ENCODE peak calls at places on chromosomes 6 and 20, in ten cellular contexts. L, B, Y, W, Z, D, E, M, S and H are unnamed samples.

GRCh38 chr20:37346526-37347346 is 796 bp downstream of the SRC start:
- DNase-seq in L (no peak), B (no peak), Y (no peak), W (no peak), Z (no peak), D (no peak), E (no peak), M (no peak), S (no peak), H (no peak)

GRCh38 chr6:28207244-28208179 is 17.6 kb upstream of the ZSCAN9 start:
- DNase-seq in L (no peak), B (peak), Y (peak), W (peak), Z (no peak), D (no peak), E (no peak), M (no peak), S (peak), H (peak)

GRCh38 chr6:11770546-11771466 is 7.8 kb downstream of the ADTRP start:
- DNase-seq in L (no peak), B (peak), Y (peak), W (peak), Z (peak), D (peak), E (peak), M (peak), S (peak), H (peak)

GRCh38 chr6:69422474-69422873 is 374.3 kb downstream of the LMBRD1 start:
- DNase-seq in L (no peak), B (no peak), Y (no peak), W (no peak), Z (no peak), D (peak), E (no peak), M (no peak), S (no peak), H (no peak)

GRCh38 chr6:22877946-22878705 is 308.8 kb downstream of the HDGFL1 start:
- DNase-seq in L (no peak), B (peak), Y (no peak), W (peak), Z (peak), D (no peak), E (no peak), M (peak), S (peak), H (no peak)

GRCh38 chr6:144757730-144758129 is 472.6 kb downstream of the UTRN start:
- DNase-seq in L (no peak), B (no peak), Y (peak), W (no peak), Z (no peak), D (no peak), E (no peak), M (no peak), S (no peak), H (no peak)

GRCh38 chr6:112780498-112781096 is 433.5 kb downstream of the RFPL4B start:
- DNase-seq in L (peak), B (peak), Y (peak), W (peak), Z (no peak), D (peak), E (peak), M (peak), S (peak), H (peak)

GRCh38 chr6:56582246-56582645 is 60.4 kb downstream of the DST start:
- DNase-seq in L (no peak), B (no peak), Y (no peak), W (no peak), Z (no peak), D (no peak), E (no peak), M (no peak), S (no peak), H (no peak)

GRCh38 chr20:49901588-49901987 is 13.7 kb downstream of the SPATA2 start:
- DNase-seq in L (no peak), B (no peak), Y (no peak), W (no peak), Z (no peak), D (no peak), E (no peak), M (no peak), S (no peak), H (no peak)

GRCh38 chr6:35058041-35058675 is 83.0 kb downstream of the TCP11 start:
- DNase-seq in L (no peak), B (no peak), Y (no peak), W (peak), Z (no peak), D (peak), E (no peak), M (no peak), S (no peak), H (no peak)

GRCh38 chr6:13357551-13358075 is 29.3 kb upstream of the TBC1D7 start:
- DNase-seq in L (no peak), B (peak), Y (no peak), W (peak), Z (no peak), D (no peak), E (peak), M (no peak), S (peak), H (no peak)

GRCh38 chr6:1574083-1574761 is 35.5 kb upstream of the FOXC1 start:
- DNase-seq in L (no peak), B (peak), Y (no peak), W (no peak), Z (no peak), D (no peak), E (no peak), M (no peak), S (no peak), H (no peak)

GRCh38 chr6:16301511-16301910 is 63.1 kb downstream of the GMPR start:
- DNase-seq in L (no peak), B (no peak), Y (no peak), W (no peak), Z (no peak), D (no peak), E (no peak), M (no peak), S (no peak), H (peak)

GRCh38 chr6:36334832-36335459 is 1.7 kb downstream of the BNIP5 start:
- DNase-seq in L (no peak), B (no peak), Y (peak), W (no peak), Z (no peak), D (no peak), E (no peak), M (no peak), S (no peak), H (no peak)

GRCh38 chr6:154384196-154384595 is 27.6 kb upstream of the IPCEF1 start:
- DNase-seq in L (no peak), B (no peak), Y (no peak), W (no peak), Z (no peak), D (no peak), E (no peak), M (no peak), S (no peak), H (no peak)

GRCh38 chr6:161021543-161021942 is 30.0 kb downstream of the MAP3K4 start:
- DNase-seq in L (no peak), B (no peak), Y (no peak), W (no peak), Z (no peak), D (no peak), E (no peak), M (no peak), S (no peak), H (no peak)

GRCh38 chr6:50722829-50723562 is 9.7 kb downstream of the TFAP2D start:
- DNase-seq in L (no peak), B (no peak), Y (no peak), W (no peak), Z (no peak), D (no peak), E (no peak), M (no peak), S (no peak), H (no peak)

DNA sequence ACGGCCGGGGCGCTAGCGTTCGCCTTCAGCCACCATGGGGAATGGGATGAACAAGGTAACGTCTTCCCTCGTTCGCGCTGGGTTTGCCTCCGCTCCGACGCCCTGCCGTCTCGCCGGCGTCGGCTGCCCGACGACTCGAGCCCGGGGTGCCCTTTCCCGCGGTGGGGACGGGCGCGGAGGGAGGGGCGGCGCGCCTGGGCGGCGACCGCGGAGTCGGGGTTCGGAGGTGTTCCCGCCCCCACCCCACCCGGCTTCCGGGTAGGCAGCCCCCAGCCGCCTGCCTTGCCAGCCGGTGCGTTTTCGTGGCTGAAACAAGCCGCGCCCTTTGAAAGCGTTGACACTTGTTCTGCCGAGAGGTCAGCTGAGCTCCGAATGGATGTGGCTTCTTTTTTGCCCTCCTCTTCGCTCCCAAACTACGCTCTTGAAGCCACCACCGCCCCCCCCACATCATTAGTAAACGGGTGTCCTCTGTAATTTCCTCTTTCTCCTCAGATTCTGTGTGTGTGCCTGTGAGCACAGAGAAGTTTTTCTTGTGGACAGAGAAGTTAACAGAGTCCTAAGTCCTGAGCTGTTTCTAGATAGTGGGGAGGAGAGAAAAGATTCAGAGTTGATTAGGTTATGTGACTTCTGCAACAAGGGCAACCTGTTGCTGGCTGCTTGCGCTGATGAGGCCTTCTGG is 358 bp downstream of the DUSP22 start:
- DNase-seq in L (no peak), B (peak), Y (peak), W (peak), Z (no peak), D (peak), E (no peak), M (no peak), S (peak), H (peak)
- TF ChIP-seq CTCF in L (peak), B (no peak), Y (no peak), W (no peak), Z (no peak), D (peak), E (no peak), M (no peak), S (no peak), H (no peak)

GRCh38 chr6:130298258-130298657 is 67.6 kb upstream of the TMEM200A start:
- DNase-seq in L (no peak), B (no peak), Y (no peak), W (no peak), Z (no peak), D (no peak), E (no peak), M (no peak), S (no peak), H (no peak)

GRCh38 chr6:130288065-130288464 is 65.3 kb upstream of the SAMD3 start:
- DNase-seq in L (no peak), B (peak), Y (no peak), W (peak), Z (no peak), D (no peak), E (no peak), M (no peak), S (peak), H (no peak)

GRCh38 chr6:130296854-130297253 is 69.0 kb upstream of the TMEM200A start:
- DNase-seq in L (no peak), B (peak), Y (no peak), W (no peak), Z (no peak), D (no peak), E (no peak), M (no peak), S (no peak), H (no peak)

DNA sequence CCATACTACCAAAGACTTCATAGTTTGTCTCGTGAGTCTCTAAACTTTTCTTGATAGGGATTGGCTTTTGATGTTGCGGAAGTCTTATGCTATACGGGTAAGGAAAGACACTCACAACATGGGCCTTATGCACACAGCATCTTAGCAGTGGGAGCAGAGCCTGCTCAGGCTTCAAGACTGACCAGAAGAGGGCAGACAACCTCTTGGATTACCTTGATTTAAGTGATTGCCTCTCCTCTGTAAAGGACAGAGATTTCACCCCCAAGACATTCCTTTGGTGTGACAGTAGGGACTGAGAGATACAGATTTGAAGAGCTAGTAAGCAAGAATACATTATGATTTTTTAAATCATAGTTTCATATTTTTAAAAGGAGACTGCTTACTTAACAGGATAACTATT is 71.0 kb upstream of the SAMD3 start:
- DNase-seq in L (peak), B (peak), Y (peak), W (peak), Z (no peak), D (peak), E (no peak), M (peak), S (peak), H (peak)
- TF ChIP-seq CTCF in L (peak), B (peak), Y (peak), W (peak), Z (peak), D (peak), E (peak), M (peak), S (peak), H (peak)

GRCh38 chr20:44720617-44720993 is 5.4 kb downstream of the CCN5 start:
- DNase-seq in L (peak), B (peak), Y (no peak), W (peak), Z (peak), D (no peak), E (no peak), M (no peak), S (peak), H (no peak)

GRCh38 chr20:44719841-44720240 is 4.7 kb downstream of the CCN5 start:
- DNase-seq in L (no peak), B (no peak), Y (no peak), W (no peak), Z (no peak), D (no peak), E (no peak), M (no peak), S (no peak), H (no peak)

GRCh38 chr20:44715495-44716308 is 533 bp downstream of the CCN5 start:
- DNase-seq in L (no peak), B (no peak), Y (no peak), W (no peak), Z (no peak), D (no peak), E (no peak), M (no peak), S (no peak), H (no peak)

GRCh38 chr20:44716309-44717106 is 1.3 kb downstream of the CCN5 start:
- DNase-seq in L (no peak), B (peak), Y (no peak), W (no peak), Z (no peak), D (no peak), E (no peak), M (no peak), S (no peak), H (no peak)

GRCh38 chr20:44717986-44718385 is 2.8 kb downstream of the CCN5 start:
- DNase-seq in L (no peak), B (no peak), Y (no peak), W (no peak), Z (no peak), D (peak), E (no peak), M (no peak), S (no peak), H (no peak)
- TF ChIP-seq CTCF in L (no peak), B (peak), Y (no peak), W (peak), Z (peak), D (peak), E (peak), M (peak), S (peak), H (no peak)

DNA sequence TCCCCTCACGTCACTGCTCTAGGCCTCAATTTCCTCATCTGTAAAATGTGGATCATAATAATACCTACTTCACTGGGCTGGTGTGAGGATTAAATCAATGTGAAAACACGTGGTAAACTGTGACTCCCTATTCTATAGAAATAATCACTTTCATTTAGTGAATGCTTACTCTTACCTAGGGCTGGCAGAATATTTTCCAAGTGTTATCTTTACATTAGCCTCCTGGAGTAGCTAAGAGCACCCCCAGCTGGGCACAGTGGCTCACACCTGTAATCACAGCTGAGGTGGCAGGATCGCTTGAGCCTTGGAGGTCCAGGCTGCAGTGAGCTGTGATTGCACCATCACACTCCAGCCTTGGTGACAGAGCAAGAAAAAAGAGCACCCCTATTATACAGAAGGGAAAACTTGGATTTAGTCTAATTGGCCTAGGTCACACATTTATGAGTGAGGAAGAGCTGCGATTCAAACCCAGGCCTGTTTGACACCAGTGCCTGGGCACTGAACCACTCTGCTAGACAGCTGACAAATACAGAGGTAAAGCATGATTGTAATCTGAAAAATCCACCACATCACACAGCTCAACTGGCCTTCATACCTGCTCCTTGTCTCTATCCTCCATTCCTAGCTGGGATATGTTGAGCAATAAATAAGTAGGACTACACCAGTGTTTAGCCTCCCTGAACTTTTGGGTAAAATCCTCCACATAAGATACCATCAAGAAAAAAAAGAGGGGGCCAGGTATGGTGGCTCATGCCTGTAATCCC is 1.4 kb upstream of the SNTA1 start:
- DNase-seq in L (no peak), B (peak), Y (peak), W (no peak), Z (no peak), D (peak), E (no peak), M (no peak), S (peak), H (no peak)
- TF ChIP-seq CTCF in L (no peak), B (no peak), Y (no peak), W (peak), Z (no peak), D (peak), E (peak), M (peak), S (peak), H (peak)

DNA sequence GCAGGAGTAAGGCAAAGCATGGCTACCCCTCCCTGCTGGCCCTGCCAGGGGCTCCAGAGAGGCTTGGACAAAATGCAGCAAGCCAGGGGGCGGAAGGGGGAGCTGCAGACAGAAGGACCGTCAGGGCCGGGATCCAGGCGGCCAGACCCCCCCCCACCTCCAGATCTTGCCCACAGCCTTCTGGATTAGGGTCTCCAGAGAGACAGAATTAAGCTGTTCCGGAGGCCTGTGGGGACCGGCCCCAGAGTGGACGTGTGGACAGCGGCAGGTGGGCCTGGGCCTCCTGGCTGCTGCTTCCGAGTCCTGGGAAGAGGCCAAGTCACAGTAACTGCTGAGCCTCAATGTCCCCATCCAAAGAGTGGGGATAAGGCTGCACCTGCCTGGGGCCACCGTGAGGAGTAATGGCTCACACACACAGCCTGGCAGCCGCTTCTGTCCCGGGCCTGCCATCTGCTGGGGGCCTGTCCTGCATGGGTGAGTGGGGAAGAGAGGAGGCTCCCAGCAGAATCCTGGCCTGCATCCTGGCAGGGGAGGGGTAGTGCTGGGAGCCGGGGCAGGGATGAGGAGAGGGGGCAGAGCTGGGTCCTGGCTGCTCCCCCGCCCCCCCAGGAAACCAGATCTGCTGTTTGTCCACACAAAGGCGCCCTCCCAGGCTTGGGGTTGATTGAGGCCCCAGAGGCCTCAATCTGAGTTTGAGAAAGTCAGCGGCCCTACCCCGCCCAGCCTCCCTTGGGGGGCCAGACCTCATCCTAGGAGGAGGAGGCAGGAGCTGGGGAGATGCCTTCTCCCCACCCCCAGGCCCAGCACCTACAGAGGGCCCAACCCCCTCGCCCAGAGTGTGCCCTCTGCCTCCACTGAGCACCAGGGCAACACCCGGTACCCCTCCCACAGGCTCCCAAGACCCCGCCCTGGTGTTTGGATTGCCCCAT is 3.9 kb downstream of the LAMA5 start:
- DNase-seq in L (no peak), B (peak), Y (no peak), W (no peak), Z (no peak), D (peak), E (no peak), M (no peak), S (no peak), H (no peak)
- TF ChIP-seq CTCF in L (no peak), B (no peak), Y (no peak), W (no peak), Z (no peak), D (peak), E (peak), M (no peak), S (no peak), H (peak)

DNA sequence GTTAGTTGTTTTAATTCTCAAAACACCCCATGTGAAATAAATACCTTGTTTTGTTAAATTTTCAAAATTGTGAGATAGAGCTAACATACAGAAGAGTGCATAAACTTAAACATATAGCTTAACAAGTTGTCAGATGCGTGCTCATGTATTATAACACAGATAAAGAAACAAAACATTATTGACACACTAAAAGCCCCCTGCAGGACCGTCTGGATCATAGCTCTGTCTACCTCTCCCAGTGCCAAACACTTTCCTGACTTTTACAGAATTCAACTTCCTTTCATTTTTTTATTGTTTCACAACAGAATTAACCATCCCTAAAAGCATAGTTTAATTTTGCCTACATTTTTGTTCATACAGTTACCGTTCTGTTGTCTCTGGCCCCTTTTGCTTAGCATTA is 17.8 kb upstream of the FRK start:
- DNase-seq in L (no peak), B (no peak), Y (no peak), W (no peak), Z (no peak), D (no peak), E (no peak), M (no peak), S (no peak), H (no peak)
- TF ChIP-seq CTCF in L (no peak), B (no peak), Y (no peak), W (no peak), Z (no peak), D (no peak), E (no peak), M (no peak), S (no peak), H (no peak)

GRCh38 chr20:4038676-4039075 is 23.3 kb upstream of the RNF24 start:
- DNase-seq in L (no peak), B (no peak), Y (no peak), W (no peak), Z (no peak), D (no peak), E (no peak), M (no peak), S (no peak), H (no peak)

GRCh38 chr20:4036351-4036750 is 21.0 kb upstream of the RNF24 start:
- DNase-seq in L (no peak), B (no peak), Y (no peak), W (no peak), Z (no peak), D (no peak), E (no peak), M (no peak), S (no peak), H (no peak)

GRCh38 chr20:4040283-4041179 is 25.2 kb upstream of the RNF24 start:
- DNase-seq in L (no peak), B (peak), Y (peak), W (peak), Z (no peak), D (no peak), E (no peak), M (no peak), S (peak), H (no peak)

GRCh38 chr20:4041748-4042411 is 26.5 kb upstream of the RNF24 start:
- DNase-seq in L (no peak), B (peak), Y (peak), W (peak), Z (peak), D (peak), E (peak), M (peak), S (peak), H (no peak)

GRCh38 chr20:4038047-4038459 is 22.7 kb upstream of the RNF24 start:
- DNase-seq in L (no peak), B (peak), Y (peak), W (peak), Z (peak), D (peak), E (no peak), M (no peak), S (peak), H (peak)
- TF ChIP-seq CTCF in L (no peak), B (no peak), Y (no peak), W (no peak), Z (no peak), D (no peak), E (no peak), M (no peak), S (no peak), H (no peak)